ENCODE peak calls at places on chromosomes 6 and 20, in seven cellular contexts. P is GM12878, K is WTC11, B is K562, A is H1, V is HCT116, M is HepG2. E is an unnamed sample.

GRCh38 chr6:160300076-160300695 is 41.6 kb upstream of the SLC22A2 start:
- DNase-seq in P (no peak), K (no peak), B (peak), A (no peak), V (no peak), M (peak), E (no peak)

GRCh38 chr20:34876161-34877001 is at the start of gene ACSS2:
- DNase-seq in P (peak), K (peak), B (peak), A (peak), V (peak), M (peak), E (peak)

GRCh38 chr6:112337209-112337638 is 9.9 kb upstream of the RFPL4B start:
- DNase-seq in P (no peak), K (peak), B (peak), A (peak), V (peak), M (peak), E (peak)

GRCh38 chr6:72272958-72273357 is 348.9 kb upstream of the KCNQ5 start:
- DNase-seq in P (no peak), K (no peak), B (no peak), A (no peak), V (no peak), M (no peak), E (no peak)

GRCh38 chr6:134678436-134678889 is 271.4 kb downstream of the ALDH8A1 start:
- DNase-seq in P (no peak), K (no peak), B (peak), A (no peak), V (no peak), M (no peak), E (no peak)

GRCh38 chr20:24955045-24955444 is 6.0 kb downstream of the CST7 start:
- DNase-seq in P (peak), K (no peak), B (no peak), A (no peak), V (no peak), M (no peak), E (no peak)

GRCh38 chr20:63830821-63831593 is at the start of gene ZBTB46:
- DNase-seq in P (no peak), K (peak), B (peak), A (no peak), V (no peak), M (no peak), E (peak)

GRCh38 chr6:97524846-97525245 is 241.8 kb upstream of the MMS22L start:
- DNase-seq in P (no peak), K (peak), B (no peak), A (peak), V (no peak), M (no peak), E (peak)

GRCh38 chr6:35496851-35497570 is at the start of gene TEAD3:
- DNase-seq in P (no peak), K (peak), B (peak), A (no peak), V (no peak), M (peak), E (peak)

GRCh38 chr6:93624408-93624807 is 205.0 kb upstream of the EPHA7 start:
- DNase-seq in P (no peak), K (no peak), B (no peak), A (no peak), V (no peak), M (no peak), E (peak)

GRCh38 chr20:38723982-38724602 is at the start of gene SLC32A1:
- DNase-seq in P (no peak), K (peak), B (no peak), A (no peak), V (no peak), M (no peak), E (peak)

GRCh38 chr20:38725959-38726848 is 1.9 kb downstream of the SLC32A1 start:
- DNase-seq in P (no peak), K (peak), B (peak), A (no peak), V (no peak), M (peak), E (no peak)

GRCh38 chr20:38723069-38723981 is 961 bp upstream of the SLC32A1 start:
- DNase-seq in P (no peak), K (peak), B (no peak), A (no peak), V (no peak), M (no peak), E (no peak)

GRCh38 chr20:38725458-38725958 is 1.2 kb downstream of the SLC32A1 start:
- DNase-seq in P (no peak), K (no peak), B (no peak), A (no peak), V (no peak), M (no peak), E (no peak)

GRCh38 chr20:38724603-38725457 is 544 bp downstream of the SLC32A1 start:
- DNase-seq in P (no peak), K (peak), B (no peak), A (no peak), V (no peak), M (no peak), E (no peak)
- TF ChIP-seq SP1 in P (no peak), K (peak), B (no peak), A (peak), V (no peak), M (no peak), E (no peak)

GRCh38 chr20:36777152-36777551 is 3.6 kb upstream of the DSN1 start:
- DNase-seq in P (no peak), K (no peak), B (peak), A (no peak), V (no peak), M (no peak), E (no peak)
- TF ChIP-seq SP1 in P (no peak), K (no peak), B (no peak), A (no peak), V (no peak), M (no peak), E (no peak)

DNA sequence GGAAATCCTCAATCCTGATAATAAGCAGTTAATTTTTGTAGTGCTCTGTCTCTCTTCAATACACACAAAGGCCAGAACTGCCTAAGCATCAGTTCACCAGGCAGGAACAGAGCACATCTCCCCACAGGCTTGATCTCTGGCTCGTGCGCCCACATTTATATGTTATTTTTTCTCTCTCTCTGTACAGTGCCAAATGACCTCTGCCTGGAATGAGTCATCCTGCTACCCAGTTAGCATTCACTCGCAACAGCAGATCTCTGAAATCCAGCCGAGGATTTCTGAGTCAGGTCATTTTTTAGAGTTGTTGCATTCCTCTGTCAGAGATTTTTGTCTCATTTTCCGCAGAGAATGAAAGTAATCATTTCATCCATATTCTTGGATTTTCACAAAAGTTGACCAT is 107.1 kb downstream of the COL12A1 start:
- DNase-seq in P (no peak), K (no peak), B (no peak), A (no peak), V (peak), M (peak), E (peak)
- TF ChIP-seq SP1 in P (no peak), K (no peak), B (no peak), A (no peak), V (no peak), M (no peak), E (no peak)

GRCh38 chr6:47420394-47421371 is 56.9 kb upstream of the CD2AP start:
- DNase-seq in P (no peak), K (no peak), B (peak), A (no peak), V (no peak), M (no peak), E (no peak)
- TF ChIP-seq SP1 in P (no peak), K (no peak), B (peak), A (no peak), V (no peak), M (no peak), E (no peak)

GRCh38 chr6:7166410-7167293 is 58.9 kb downstream of the RREB1 start:
- DNase-seq in P (no peak), K (no peak), B (peak), A (no peak), V (no peak), M (no peak), E (no peak)

GRCh38 chr6:7171119-7171518 is 63.4 kb downstream of the RREB1 start:
- DNase-seq in P (no peak), K (no peak), B (no peak), A (no peak), V (no peak), M (peak), E (no peak)

GRCh38 chr6:7170117-7170732 is 62.5 kb downstream of the RREB1 start:
- DNase-seq in P (no peak), K (no peak), B (peak), A (no peak), V (no peak), M (no peak), E (no peak)

GRCh38 chr6:7171733-7172132 is 64.0 kb downstream of the RREB1 start:
- DNase-seq in P (no peak), K (no peak), B (peak), A (no peak), V (no peak), M (no peak), E (no peak)

DNA sequence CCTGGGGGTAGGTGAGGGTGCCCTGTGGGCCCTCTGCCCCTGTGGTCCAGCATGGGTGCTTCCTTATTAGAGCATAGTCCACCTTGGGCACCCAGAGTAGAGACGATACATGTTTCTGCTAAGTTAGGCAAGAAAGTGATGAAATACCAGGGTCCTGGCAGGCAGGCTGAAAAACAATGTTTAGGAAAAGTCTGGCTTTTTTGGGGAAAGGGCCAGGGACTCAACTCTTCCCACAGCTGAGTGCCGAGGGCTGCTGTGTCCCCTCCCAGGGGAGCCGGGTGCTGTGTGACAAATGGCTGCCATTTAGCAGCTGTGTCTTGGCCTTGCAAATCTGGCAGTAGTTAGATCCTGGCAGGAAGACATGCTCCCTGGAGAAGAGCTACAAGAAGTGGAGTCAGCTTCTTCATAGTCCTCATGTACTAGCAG is 61.5 kb downstream of the RREB1 start:
- DNase-seq in P (no peak), K (no peak), B (no peak), A (no peak), V (no peak), M (no peak), E (no peak)
- TF ChIP-seq SP1 in P (no peak), K (no peak), B (no peak), A (no peak), V (no peak), M (no peak), E (no peak)

DNA sequence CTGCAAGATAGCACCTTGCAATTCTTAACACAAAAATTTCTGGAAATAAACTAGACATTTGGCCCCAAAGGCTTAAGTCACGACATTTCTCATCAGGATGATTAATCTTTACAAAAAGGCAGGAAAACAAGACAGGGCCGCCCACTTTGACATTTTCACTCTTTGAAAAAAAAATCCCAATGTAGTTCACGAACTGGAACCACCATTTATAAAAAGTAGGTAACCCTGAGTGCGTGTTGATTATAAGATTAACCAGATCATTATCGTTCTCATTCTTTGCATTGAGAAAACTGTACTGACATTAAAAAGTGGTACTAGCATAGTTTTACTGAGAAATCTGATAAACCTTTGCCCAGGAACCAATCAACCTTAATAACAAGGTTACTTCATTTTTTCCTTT is 108.8 kb downstream of the HUS1B start:
- DNase-seq in P (no peak), K (no peak), B (no peak), A (no peak), V (no peak), M (no peak), E (no peak)
- TF ChIP-seq SP1 in P (no peak), K (no peak), B (no peak), A (no peak), V (no peak), M (no peak), E (no peak)

DNA sequence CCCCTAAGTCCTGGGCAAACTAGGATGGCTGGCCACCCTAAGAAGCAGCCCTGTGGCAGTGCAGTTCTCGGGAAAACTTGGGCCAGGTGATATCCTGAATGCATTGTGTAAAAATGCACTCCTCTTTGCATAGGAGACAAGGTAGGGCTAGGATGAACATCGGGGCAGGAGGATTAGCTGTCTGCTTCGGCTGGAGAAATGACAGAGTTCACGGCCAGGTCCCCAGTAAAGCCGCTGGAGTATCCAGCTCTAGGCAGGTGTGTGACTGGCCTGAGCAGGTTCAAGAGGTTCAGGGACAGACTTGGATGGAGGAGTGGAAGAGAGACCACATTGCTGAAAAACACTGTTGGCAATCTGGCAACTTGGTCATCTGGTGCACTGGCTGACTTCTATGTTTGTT is 26.4 kb downstream of the DTD1 start:
- DNase-seq in P (no peak), K (no peak), B (no peak), A (no peak), V (no peak), M (no peak), E (no peak)
- TF ChIP-seq SP1 in P (no peak), K (no peak), B (no peak), A (no peak), V (no peak), M (no peak), E (no peak)

DNA sequence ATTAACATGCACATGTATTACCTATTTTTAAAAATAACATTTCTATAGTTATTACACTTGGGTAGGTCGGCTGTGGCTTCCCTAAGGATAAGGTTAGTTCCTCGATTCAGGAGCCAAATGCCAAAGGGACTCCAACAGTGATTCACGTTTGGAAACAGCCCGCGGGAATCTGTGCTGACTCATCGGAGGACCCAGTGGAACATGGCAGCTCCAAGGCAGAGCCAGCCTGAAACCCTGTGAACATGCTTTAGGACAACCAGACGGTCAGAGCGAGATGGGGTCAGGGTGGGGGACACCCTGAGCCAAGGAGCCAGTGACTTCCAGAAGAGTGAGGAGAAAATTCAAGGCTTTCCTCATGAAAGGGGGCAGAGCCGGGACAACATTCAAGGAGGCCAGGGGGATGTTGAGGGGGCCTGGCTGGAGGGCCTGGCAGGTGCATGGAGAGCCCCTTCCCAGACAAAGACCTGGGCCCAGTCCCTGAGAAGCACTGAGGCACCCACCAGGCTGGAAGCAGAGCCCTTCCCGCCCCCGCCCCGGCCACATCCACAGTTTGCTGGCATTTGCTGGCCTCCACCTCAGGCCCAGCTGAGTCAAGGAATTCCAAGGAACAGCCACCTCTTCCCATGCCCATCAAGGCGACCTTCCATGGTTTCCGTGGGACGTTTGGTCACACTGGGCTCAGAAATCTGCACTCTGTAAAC is 133.2 kb downstream of the SNX5 start:
- DNase-seq in P (no peak), K (no peak), B (no peak), A (no peak), V (peak), M (no peak), E (no peak)
- TF ChIP-seq SP1 in P (no peak), K (no peak), B (no peak), A (no peak), V (peak), M (no peak), E (no peak)

E was measured in HEK293T.